ENCODE peak calls at places on chromosomes 4 and X, in six cellular contexts. U is coronary artery, Y is MM.1S, L is endothelial cell, F is WERI-Rb-1, W is iris pigment epithelial cell. N is an unnamed sample.

GRCh38 chr4:139241784-139242151 is 38.3 kb downstream of the MGARP start:
- DNase-seq in Y (no peak), L (no peak), F (no peak), W (no peak), U (no peak), N (no peak)

GRCh38 chrX:13120017-13120416 is 75.6 kb upstream of the FAM9C start:
- DNase-seq in U (no peak), L (no peak), Y (no peak), W (peak), F (peak), N (no peak)

GRCh38 chrX:100994352-100995281 is 25.1 kb downstream of the ARL13A start:
- DNase-seq in U (no peak), L (no peak), F (no peak), Y (no peak), W (peak), N (no peak)

GRCh38 chr4:174314770-174315169 is 31.1 kb downstream of the CEP44 start:
- DNase-seq in U (no peak), W (peak), Y (no peak), L (no peak), F (peak), N (peak)

GRCh38 chr4:1471443-1472147 is 65.4 kb upstream of the NKX1-1 start:
- DNase-seq in Y (no peak), U (no peak), L (no peak), W (no peak), F (peak), N (peak)

GRCh38 chrX:151009582-151009981 is 26.4 kb downstream of the HMGB3 start:
- DNase-seq in W (no peak), Y (no peak), U (no peak), F (no peak), L (no peak), N (no peak)

GRCh38 chr4:166324321-166324720 is 451.3 kb downstream of the TLL1 start:
- DNase-seq in F (peak), W (peak), Y (peak), L (peak), U (no peak), N (peak)

GRCh38 chrX:119880552-119881437 is 9.2 kb downstream of the NDUFA1 start:
- DNase-seq in U (no peak), F (peak), Y (peak), W (peak), L (peak), N (peak)

GRCh38 chr4:140308366-140309123 is 64.9 kb upstream of the SCOC start:
- DNase-seq in L (no peak), Y (peak), U (peak), W (peak), F (no peak), N (no peak)

GRCh38 chrX:72123471-72124185 is 8.1 kb downstream of the RTL5 start:
- DNase-seq in Y (no peak), U (peak), L (peak), F (peak), W (peak), N (peak)

GRCh38 chr4:142365386-142365785 is 480.7 kb downstream of the INPP4B start:
- DNase-seq in L (no peak), Y (no peak), W (no peak), U (no peak), F (no peak), N (peak)

GRCh38 chr4:45453258-45453841 is 670.5 kb downstream of the GABRG1 start:
- DNase-seq in L (no peak), W (peak), U (no peak), F (peak), Y (peak), N (peak)

GRCh38 chrX:107014927-107015326 is 14.9 kb upstream of the MORC4 start:
- DNase-seq in U (no peak), F (no peak), Y (no peak), L (no peak), W (peak), N (no peak)

GRCh38 chr4:19455850-19456602 is 795.7 kb upstream of the SLIT2 start:
- DNase-seq in W (no peak), U (no peak), L (no peak), F (no peak), Y (no peak), N (peak)

GRCh38 chr4:153573881-153574807 is 108.0 kb downstream of the TMEM131L start:
- DNase-seq in Y (peak), W (peak), U (no peak), L (peak), F (peak), N (peak)

GRCh38 chrX:85994228-85994627 is 53.1 kb downstream of the CHM start:
- DNase-seq in Y (no peak), L (no peak), W (peak), U (no peak), F (no peak), N (peak)

GRCh38 chrX:14243823-14244222 is 214.1 kb upstream of the GEMIN8 start:
- DNase-seq in U (no peak), W (no peak), F (no peak), Y (no peak), L (no peak), N (no peak)

GRCh38 chr4:106048250-106048931 is 153.1 kb downstream of the NPNT start:
- DNase-seq in L (no peak), F (no peak), W (peak), U (no peak), Y (no peak), N (no peak)

GRCh38 chr4:124483043-124483906 is 229.3 kb downstream of the ANKRD50 start:
- DNase-seq in L (no peak), W (no peak), F (peak), U (no peak), Y (no peak), N (peak)

GRCh38 chrX:128754130-128754529 is 701.9 kb upstream of the ACTRT1 start:
- DNase-seq in F (no peak), U (no peak), Y (no peak), W (no peak), L (no peak), N (no peak)

GRCh38 chr4:185921583-185922555 is 109.9 kb upstream of the SORBS2 start:
- DNase-seq in L (no peak), W (peak), Y (no peak), U (no peak), F (no peak), N (no peak)

GRCh38 chr4:169621754-169622481 is 1.5 kb downstream of the CLCN3 start:
- DNase-seq in W (peak), Y (peak), L (no peak), U (no peak), F (no peak), N (peak)

GRCh38 chrX:17441965-17442364 is 67.0 kb downstream of the NHS start:
- DNase-seq in Y (no peak), W (peak), L (no peak), U (no peak), F (no peak), N (no peak)

GRCh38 chr4:70530997-70531396 is 12.6 kb downstream of the AMTN start:
- DNase-seq in Y (no peak), L (no peak), W (no peak), F (no peak), U (no peak), N (no peak)

GRCh38 chrX:21132686-21133393 is 241.4 kb upstream of the CNKSR2 start:
- DNase-seq in U (no peak), F (no peak), Y (no peak), W (no peak), L (no peak), N (no peak)

GRCh38 chr4:118935819-118936218 is 47.2 kb downstream of the SYNPO2 start:
- DNase-seq in W (no peak), U (no peak), F (no peak), Y (no peak), L (no peak), N (no peak)

GRCh38 chr4:6695660-6696581 is 2.2 kb downstream of the S100P start:
- DNase-seq in W (peak), Y (no peak), L (no peak), U (no peak), F (no peak), N (no peak)

GRCh38 chr4:74848774-74849173 is 54.5 kb upstream of the BTC start:
- DNase-seq in Y (no peak), W (no peak), U (no peak), L (no peak), F (no peak), N (no peak)

N was measured in NCI-H82.